ENCODE peak calls at places on chromosomes 2 and 18, in four cellular contexts. One of them, this sample, is unnamed.
A peak's percentile ranks its signal among the peaks of the same experiment; 100 is the strongest.

GRCh38 chr2:110852541-110853263 is 120.3 kb downstream of the ACOXL start:
- DNase-seq in NCI-H774: no peak
- DNase-seq in naive thymus-derived CD8-positive, alpha-beta T cell: peak; percentile 44
- DNase-seq in fibroblast of the aortic adventitia: no peak
- DNase-seq in this sample: no peak

GRCh38 chr2:28389399-28390240 is 3.0 kb upstream of the FOSL2 start:
- DNase-seq in NCI-H774: peak; percentile 46
- DNase-seq in naive thymus-derived CD8-positive, alpha-beta T cell: no peak
- DNase-seq in fibroblast of the aortic adventitia: no peak
- DNase-seq in this sample: no peak

GRCh38 chr2:232521524-232521923 is 1.3 kb downstream of the PRSS56 start:
- DNase-seq in NCI-H774: no peak
- DNase-seq in naive thymus-derived CD8-positive, alpha-beta T cell: no peak
- DNase-seq in fibroblast of the aortic adventitia: no peak
- DNase-seq in this sample: no peak

GRCh38 chr2:223930002-223930976 is 14.8 kb downstream of the WDFY1 start:
- DNase-seq in NCI-H774: no peak
- DNase-seq in naive thymus-derived CD8-positive, alpha-beta T cell: no peak
- DNase-seq in fibroblast of the aortic adventitia: no peak
- DNase-seq in this sample: peak; percentile 33

GRCh38 chr18:70249118-70249517 is 39.7 kb upstream of the SOCS6 start:
- DNase-seq in NCI-H774: no peak
- DNase-seq in naive thymus-derived CD8-positive, alpha-beta T cell: no peak
- DNase-seq in fibroblast of the aortic adventitia: peak; percentile 38
- DNase-seq in this sample: peak; percentile 12

GRCh38 chr2:44772670-44773378 is 168.7 kb upstream of the SIX3 start:
- DNase-seq in NCI-H774: peak; percentile 54
- DNase-seq in naive thymus-derived CD8-positive, alpha-beta T cell: no peak
- DNase-seq in fibroblast of the aortic adventitia: no peak
- DNase-seq in this sample: no peak

GRCh38 chr18:39414009-39414700 is 1848.6 kb upstream of the CELF4 start:
- DNase-seq in NCI-H774: no peak
- DNase-seq in naive thymus-derived CD8-positive, alpha-beta T cell: no peak
- DNase-seq in fibroblast of the aortic adventitia: peak; percentile 35
- DNase-seq in this sample: peak; percentile 34

GRCh38 chr18:11052800-11053199 is 96.6 kb downstream of the PIEZO2 start:
- DNase-seq in NCI-H774: peak; percentile 10
- DNase-seq in naive thymus-derived CD8-positive, alpha-beta T cell: no peak
- DNase-seq in fibroblast of the aortic adventitia: no peak
- DNase-seq in this sample: peak; percentile 5

GRCh38 chr2:96899084-96899735 is 29.3 kb upstream of the SEMA4C start:
- DNase-seq in NCI-H774: no peak
- DNase-seq in naive thymus-derived CD8-positive, alpha-beta T cell: no peak
- DNase-seq in fibroblast of the aortic adventitia: peak; percentile 13
- DNase-seq in this sample: no peak

GRCh38 chr2:69007603-69008002 is 5.4 kb upstream of the ANTXR1 start:
- DNase-seq in NCI-H774: no peak
- DNase-seq in naive thymus-derived CD8-positive, alpha-beta T cell: no peak
- DNase-seq in fibroblast of the aortic adventitia: peak; percentile 19
- DNase-seq in this sample: no peak

GRCh38 chr2:222993920-222994650 is 57.9 kb upstream of the KCNE4 start:
- DNase-seq in NCI-H774: no peak
- DNase-seq in naive thymus-derived CD8-positive, alpha-beta T cell: no peak
- DNase-seq in fibroblast of the aortic adventitia: peak; percentile 99
- DNase-seq in this sample: peak; percentile 91

GRCh38 chr2:158103358-158104021 is 1.8 kb downstream of the UPP2 start:
- DNase-seq in NCI-H774: no peak
- DNase-seq in naive thymus-derived CD8-positive, alpha-beta T cell: no peak
- DNase-seq in fibroblast of the aortic adventitia: no peak
- DNase-seq in this sample: no peak

GRCh38 chr18:53382870-53383269 is 841.6 kb downstream of the MBD2 start:
- DNase-seq in NCI-H774: no peak
- DNase-seq in naive thymus-derived CD8-positive, alpha-beta T cell: no peak
- DNase-seq in fibroblast of the aortic adventitia: no peak
- DNase-seq in this sample: no peak

GRCh38 chr18:7104649-7105048 is 12.9 kb downstream of the LAMA1 start:
- DNase-seq in NCI-H774: no peak
- DNase-seq in naive thymus-derived CD8-positive, alpha-beta T cell: no peak
- DNase-seq in fibroblast of the aortic adventitia: no peak
- DNase-seq in this sample: no peak

GRCh38 chr2:239167011-239167673 is 233.7 kb downstream of the HDAC4 start:
- DNase-seq in NCI-H774: no peak
- DNase-seq in naive thymus-derived CD8-positive, alpha-beta T cell: no peak
- DNase-seq in fibroblast of the aortic adventitia: no peak
- DNase-seq in this sample: no peak